ENCODE peak calls at places on chromosomes 13 and 19, in five cellular contexts. R, D, C, U and Q are unnamed samples.

GRCh38 chr19:15825753-15826152 is 10.3 kb upstream of the OR10H1 start:
- DNase-seq in R (no peak), D (no peak), C (no peak), U (no peak), Q (no peak)

GRCh38 chr13:30341815-30342570 is 34.6 kb upstream of the KATNAL1 start:
- DNase-seq in R (peak), D (peak), C (peak), U (no peak), Q (peak)

GRCh38 chr19:39474139-39474620 is 6.5 kb upstream of the TIMM50 start:
- DNase-seq in R (no peak), D (peak), C (peak), U (peak), Q (peak)

GRCh38 chr13:43303040-43303729 is 279.8 kb downstream of the DNAJC15 start:
- DNase-seq in R (peak), D (peak), C (peak), U (no peak), Q (peak)

GRCh38 chr13:24911135-24911524 is 147.2 kb downstream of the RNF17 start:
- DNase-seq in R (peak), D (peak), C (no peak), U (no peak), Q (peak)

GRCh38 chr13:26220575-26220974 is 1.5 kb downstream of the RNF6 start:
- DNase-seq in R (peak), D (peak), C (peak), U (no peak), Q (peak)

GRCh38 chr13:33524086-33524485 is 238.5 kb upstream of the STARD13 start:
- DNase-seq in R (peak), D (peak), C (no peak), U (no peak), Q (peak)

GRCh38 chr19:49342291-49342721 is 7.1 kb downstream of the CD37 start:
- DNase-seq in R (no peak), D (no peak), C (no peak), U (peak), Q (no peak)

GRCh38 chr13:51330741-51331140 is 8.8 kb upstream of the SERPINE3 start:
- DNase-seq in R (peak), D (peak), C (no peak), U (no peak), Q (peak)

GRCh38 chr13:112931028-112931934 is 37.7 kb upstream of the MCF2L start:
- DNase-seq in R (peak), D (peak), C (peak), U (no peak), Q (peak)

GRCh38 chr19:50817941-50818858 is 5.4 kb downstream of the KLK1 start:
- DNase-seq in R (no peak), D (peak), C (peak), U (peak), Q (peak)

GRCh38 chr19:50513746-50514345 is at the start of gene ASPDH:
- DNase-seq in R (no peak), D (no peak), C (peak), U (peak), Q (no peak)

GRCh38 chr19:17847538-17848366 is at the start of gene JAK3:
- DNase-seq in R (no peak), D (peak), C (peak), U (peak), Q (no peak)

GRCh38 chr19:32265991-32266390 is 79.4 kb upstream of the ZNF507 start:
- DNase-seq in R (no peak), D (no peak), C (no peak), U (no peak), Q (no peak)

GRCh38 chr13:67023088-67023893 is 206.8 kb downstream of the PCDH9 start:
- DNase-seq in R (peak), D (peak), C (no peak), U (no peak), Q (peak)

GRCh38 chr13:95948646-95949045 is 104.6 kb downstream of the UGGT2 start:
- DNase-seq in R (peak), D (peak), C (no peak), U (no peak), Q (peak)

GRCh38 chr19:43643326-43643725 is 3.7 kb upstream of the CADM4 start:
- DNase-seq in R (no peak), D (peak), C (no peak), U (no peak), Q (no peak)

GRCh38 chr19:4567584-4568071 is 8.1 kb upstream of the SEMA6B start:
- DNase-seq in R (no peak), D (peak), C (peak), U (peak), Q (peak)

DNA sequence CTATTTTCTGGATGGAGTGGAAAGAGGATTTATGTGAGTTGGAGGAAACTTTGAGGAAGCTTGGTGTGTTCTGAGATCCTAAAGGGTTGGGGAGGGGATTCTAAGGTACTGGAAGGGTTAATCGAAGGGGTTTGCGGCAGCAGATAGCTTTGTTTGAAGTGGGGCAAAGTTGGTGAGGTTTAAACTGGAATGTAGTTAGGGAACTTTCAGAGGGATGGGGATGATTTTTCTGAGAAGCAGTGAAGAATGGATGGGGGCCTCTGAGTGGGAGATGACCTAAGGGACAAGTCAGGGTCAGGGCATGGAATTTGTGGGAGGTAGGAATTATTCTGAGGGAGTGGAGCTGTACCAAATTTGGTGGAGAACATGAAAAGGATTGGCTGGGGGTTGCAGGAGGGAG is 3.9 kb downstream of the SAE1 start:
- DNase-seq in R (no peak), D (no peak), C (no peak), U (no peak), Q (no peak)
- TF ChIP-seq CTCF in R (no peak), D (no peak), C (no peak), U (no peak), Q (no peak)

GRCh38 chr13:23512762-23513395 is 57.3 kb upstream of the TNFRSF19 start:
- DNase-seq in R (no peak), D (no peak), C (no peak), U (no peak), Q (no peak)
- TF ChIP-seq CTCF in R (no peak), D (peak), C (no peak), U (no peak), Q (peak)

GRCh38 chr13:78604782-78605611 is 1.6 kb upstream of the POU4F1 start:
- DNase-seq in R (peak), D (peak), C (no peak), U (no peak), Q (no peak)
- TF ChIP-seq CTCF in R (peak), D (no peak), C (no peak), U (no peak), Q (no peak)

GRCh38 chr19:57068326-57068725 is 51.5 kb upstream of the USP29 start:
- DNase-seq in R (no peak), D (no peak), C (no peak), U (no peak), Q (no peak)

GRCh38 chr19:57067440-57067839 is 52.3 kb upstream of the USP29 start:
- DNase-seq in R (no peak), D (no peak), C (no peak), U (no peak), Q (no peak)

GRCh38 chr19:57071414-57071813 is 48.4 kb upstream of the USP29 start:
- DNase-seq in R (no peak), D (no peak), C (no peak), U (no peak), Q (no peak)

DNA sequence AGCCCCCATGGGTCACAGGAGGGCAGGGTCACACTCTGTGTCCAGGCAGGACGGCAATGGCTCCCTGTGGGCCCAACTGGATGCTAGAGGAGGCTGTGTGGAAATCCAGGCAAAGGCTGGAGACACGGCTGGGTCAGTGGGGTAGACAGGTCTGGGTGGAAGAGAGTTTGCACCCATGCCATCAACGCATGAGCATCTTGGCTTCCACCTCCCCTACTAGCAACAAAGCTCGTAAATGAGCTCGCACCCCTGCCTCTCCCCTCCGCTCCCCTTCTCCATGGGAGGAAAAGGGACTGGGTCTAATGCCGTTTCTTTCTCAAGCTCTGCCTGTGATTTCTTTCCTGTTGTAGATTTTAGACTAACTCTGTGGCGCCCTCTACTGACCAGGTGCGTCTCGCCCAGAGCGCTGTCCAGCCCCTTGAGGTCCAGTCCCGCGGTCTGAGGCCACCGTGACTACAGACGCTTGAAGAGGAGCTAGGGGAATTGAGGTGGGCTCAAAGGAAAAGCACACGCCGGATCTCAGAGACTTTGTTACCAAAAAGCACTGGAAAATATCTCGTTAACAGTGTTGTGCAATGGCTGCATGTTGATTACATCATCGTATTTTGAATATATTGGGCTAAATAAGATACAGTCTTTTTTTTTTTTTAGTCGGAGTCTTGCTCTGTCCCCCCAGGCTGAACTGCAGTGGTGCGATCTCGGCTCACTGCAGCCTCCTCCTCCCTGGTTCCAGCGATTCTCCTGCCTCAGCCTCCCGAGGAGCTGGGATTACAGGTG is 50.7 kb upstream of the USP29 start:
- DNase-seq in R (no peak), D (no peak), C (no peak), U (no peak), Q (no peak)
- TF ChIP-seq CTCF in R (peak), D (no peak), C (no peak), U (no peak), Q (no peak)

GRCh38 chr19:28961772-28962500 is 251.0 kb downstream of the UQCRFS1 start:
- DNase-seq in R (no peak), D (peak), C (no peak), U (no peak), Q (no peak)
- TF ChIP-seq CTCF in R (no peak), D (no peak), C (no peak), U (no peak), Q (no peak)